ENCODE peak calls at places on chromosomes 12 and 14, in seven cellular contexts. One of them, this sample, is unnamed. For H3K9me3, the result is how much of the 10 kb centered on the place peaks cover.

GRCh38 chr12:6361834-6362233 is 13.5 kb downstream of the SCNN1A start:
- DNase-seq in CD4-positive, alpha-beta T cell: no peak
- DNase-seq in stomach: peak
- DNase-seq in CD8-positive, alpha-beta memory T cell: no peak
- DNase-seq in psoas muscle: no peak
- DNase-seq in left ventricle myocardium inferior: peak
- DNase-seq in IMR-90: no peak
- DNase-seq in this sample: peak

GRCh38 chr14:51677738-51678137 is 26.0 kb downstream of the FRMD6 start:
- DNase-seq in psoas muscle: no peak
- DNase-seq in CD8-positive, alpha-beta memory T cell: no peak
- DNase-seq in IMR-90: no peak
- DNase-seq in CD4-positive, alpha-beta T cell: no peak
- DNase-seq in stomach: no peak
- DNase-seq in left ventricle myocardium inferior: no peak
- DNase-seq in this sample: no peak

GRCh38 chr14:69629225-69630127 is 18.1 kb downstream of the SUSD6 start:
- DNase-seq in left ventricle myocardium inferior: no peak
- DNase-seq in psoas muscle: no peak
- DNase-seq in CD8-positive, alpha-beta memory T cell: no peak
- DNase-seq in CD4-positive, alpha-beta T cell: no peak
- DNase-seq in IMR-90: peak
- DNase-seq in stomach: no peak
- DNase-seq in this sample: no peak

GRCh38 chr12:120361506-120362208 is 7.3 kb downstream of the MSI1 start:
- DNase-seq in CD8-positive, alpha-beta memory T cell: no peak
- DNase-seq in left ventricle myocardium inferior: peak
- DNase-seq in CD4-positive, alpha-beta T cell: no peak
- DNase-seq in IMR-90: peak
- DNase-seq in stomach: peak
- DNase-seq in psoas muscle: peak
- DNase-seq in this sample: no peak

GRCh38 chr12:83893101-83893500 is 1019.5 kb downstream of the SLC6A15 start:
- DNase-seq in psoas muscle: no peak
- DNase-seq in left ventricle myocardium inferior: no peak
- DNase-seq in IMR-90: no peak
- DNase-seq in CD4-positive, alpha-beta T cell: no peak
- DNase-seq in CD8-positive, alpha-beta memory T cell: no peak
- DNase-seq in stomach: no peak
- DNase-seq in this sample: no peak

GRCh38 chr14:76271371-76271770 is 104.6 kb upstream of the ESRRB start:
- DNase-seq in stomach: no peak
- DNase-seq in CD4-positive, alpha-beta T cell: no peak
- DNase-seq in psoas muscle: no peak
- DNase-seq in CD8-positive, alpha-beta memory T cell: no peak
- DNase-seq in IMR-90: no peak
- DNase-seq in left ventricle myocardium inferior: no peak
- DNase-seq in this sample: no peak

GRCh38 chr12:120445911-120446909 is at the start of the genes GATC and TRIAP1:
- DNase-seq in CD8-positive, alpha-beta memory T cell: peak
- DNase-seq in CD4-positive, alpha-beta T cell: peak
- DNase-seq in stomach: peak
- DNase-seq in IMR-90: peak
- DNase-seq in psoas muscle: peak
- DNase-seq in left ventricle myocardium inferior: peak
- DNase-seq in this sample: peak

GRCh38 chr14:100536141-100536540 is 51.1 kb downstream of the BEGAIN start:
- DNase-seq in CD8-positive, alpha-beta memory T cell: no peak
- DNase-seq in IMR-90: no peak
- DNase-seq in CD4-positive, alpha-beta T cell: no peak
- DNase-seq in left ventricle myocardium inferior: peak
- DNase-seq in psoas muscle: no peak
- DNase-seq in stomach: no peak
- DNase-seq in this sample: no peak

GRCh38 chr12:115398311-115398781 is 714.4 kb upstream of the TBX3 start:
- DNase-seq in CD4-positive, alpha-beta T cell: no peak
- DNase-seq in left ventricle myocardium inferior: no peak
- DNase-seq in IMR-90: no peak
- DNase-seq in CD8-positive, alpha-beta memory T cell: no peak
- DNase-seq in psoas muscle: no peak
- DNase-seq in stomach: no peak
- DNase-seq in this sample: peak

GRCh38 chr14:106459971-106460730 is 933.8 kb downstream of the TMEM121 start:
- DNase-seq in IMR-90: no peak
- DNase-seq in stomach: no peak
- DNase-seq in CD8-positive, alpha-beta memory T cell: peak
- DNase-seq in CD4-positive, alpha-beta T cell: peak
- DNase-seq in psoas muscle: no peak
- DNase-seq in left ventricle myocardium inferior: no peak
- DNase-seq in this sample: peak

GRCh38 chr12:19203013-19203412 is 73.5 kb downstream of the PLEKHA5 start:
- DNase-seq in stomach: no peak
- DNase-seq in CD8-positive, alpha-beta memory T cell: no peak
- DNase-seq in CD4-positive, alpha-beta T cell: no peak
- DNase-seq in psoas muscle: no peak
- DNase-seq in IMR-90: no peak
- DNase-seq in left ventricle myocardium inferior: no peak
- DNase-seq in this sample: no peak

GRCh38 chr12:66405395-66405794 is 103.1 kb downstream of the HELB start:
- DNase-seq in left ventricle myocardium inferior: no peak
- DNase-seq in IMR-90: peak
- DNase-seq in stomach: no peak
- DNase-seq in psoas muscle: no peak
- DNase-seq in CD8-positive, alpha-beta memory T cell: no peak
- DNase-seq in CD4-positive, alpha-beta T cell: no peak
- DNase-seq in this sample: no peak

GRCh38 chr12:12872139-12872933 is 19.0 kb upstream of the GPRC5A start:
- DNase-seq in left ventricle myocardium inferior: no peak
- DNase-seq in CD8-positive, alpha-beta memory T cell: no peak
- DNase-seq in stomach: peak
- DNase-seq in IMR-90: peak
- DNase-seq in CD4-positive, alpha-beta T cell: no peak
- DNase-seq in psoas muscle: no peak
- DNase-seq in this sample: peak

GRCh38 chr12:18145924-18146323 is 55.9 kb upstream of the RERGL start:
- DNase-seq in IMR-90: no peak
- DNase-seq in CD4-positive, alpha-beta T cell: no peak
- DNase-seq in psoas muscle: no peak
- DNase-seq in CD8-positive, alpha-beta memory T cell: no peak
- DNase-seq in stomach: no peak
- DNase-seq in left ventricle myocardium inferior: no peak
- DNase-seq in this sample: no peak

GRCh38 chr12:86256169-86256568 is at the start of gene MGAT4C:
- DNase-seq in CD4-positive, alpha-beta T cell: no peak
- DNase-seq in stomach: no peak
- DNase-seq in IMR-90: no peak
- DNase-seq in CD8-positive, alpha-beta memory T cell: no peak
- DNase-seq in psoas muscle: no peak
- DNase-seq in left ventricle myocardium inferior: no peak
- DNase-seq in this sample: no peak

GRCh38 chr12:2264622-2265306 is 212.0 kb downstream of the CACNA1C start:
- DNase-seq in psoas muscle: peak
- DNase-seq in CD8-positive, alpha-beta memory T cell: no peak
- DNase-seq in CD4-positive, alpha-beta T cell: no peak
- DNase-seq in stomach: no peak
- DNase-seq in IMR-90: peak
- DNase-seq in left ventricle myocardium inferior: no peak
- DNase-seq in this sample: no peak

GRCh38 chr12:124800506-124800905 is 63.2 kb downstream of the SCARB1 start:
- DNase-seq in left ventricle myocardium inferior: no peak
- DNase-seq in CD4-positive, alpha-beta T cell: no peak
- DNase-seq in psoas muscle: no peak
- DNase-seq in CD8-positive, alpha-beta memory T cell: no peak
- DNase-seq in stomach: no peak
- DNase-seq in IMR-90: no peak
- DNase-seq in this sample: no peak

GRCh38 chr14:101988377-101988776 is 24.0 kb downstream of the DYNC1H1 start:
- DNase-seq in CD8-positive, alpha-beta memory T cell: no peak
- DNase-seq in IMR-90: no peak
- DNase-seq in CD4-positive, alpha-beta T cell: no peak
- DNase-seq in stomach: no peak
- DNase-seq in left ventricle myocardium inferior: no peak
- DNase-seq in psoas muscle: no peak
- DNase-seq in this sample: no peak

GRCh38 chr14:70289138-70289537 is 70.3 kb downstream of the COX16 start:
- DNase-seq in stomach: no peak
- DNase-seq in IMR-90: no peak
- DNase-seq in CD4-positive, alpha-beta T cell: no peak
- DNase-seq in psoas muscle: no peak
- DNase-seq in CD8-positive, alpha-beta memory T cell: no peak
- DNase-seq in left ventricle myocardium inferior: no peak
- DNase-seq in this sample: no peak

GRCh38 chr12:120167529-120168095 is 26.9 kb downstream of the GCN1 start:
- DNase-seq in psoas muscle: no peak
- DNase-seq in IMR-90: no peak
- DNase-seq in left ventricle myocardium inferior: no peak
- DNase-seq in CD4-positive, alpha-beta T cell: no peak
- DNase-seq in CD8-positive, alpha-beta memory T cell: no peak
- DNase-seq in stomach: no peak
- DNase-seq in this sample: no peak

GRCh38 chr12:95262808-95263207 is 45.2 kb downstream of the VEZT start:
- DNase-seq in psoas muscle: no peak
- DNase-seq in CD4-positive, alpha-beta T cell: no peak
- DNase-seq in stomach: no peak
- DNase-seq in IMR-90: peak
- DNase-seq in left ventricle myocardium inferior: no peak
- DNase-seq in CD8-positive, alpha-beta memory T cell: no peak
- DNase-seq in this sample: no peak

GRCh38 chr12:104835317-104835716 is 122.8 kb downstream of the SLC41A2 start:
- DNase-seq in stomach: no peak
- DNase-seq in CD8-positive, alpha-beta memory T cell: no peak
- DNase-seq in left ventricle myocardium inferior: no peak
- DNase-seq in IMR-90: no peak
- DNase-seq in psoas muscle: no peak
- DNase-seq in CD4-positive, alpha-beta T cell: no peak
- DNase-seq in this sample: no peak

GRCh38 chr14:62156052-62156451 is 393.8 kb downstream of the SNAPC1 start:
- DNase-seq in stomach: no peak
- DNase-seq in left ventricle myocardium inferior: no peak
- DNase-seq in CD4-positive, alpha-beta T cell: no peak
- DNase-seq in CD8-positive, alpha-beta memory T cell: no peak
- DNase-seq in psoas muscle: no peak
- DNase-seq in IMR-90: no peak
- DNase-seq in this sample: no peak

GRCh38 chr12:104691661-104692334 is 235.1 kb downstream of the CHST11 start:
- DNase-seq in left ventricle myocardium inferior: no peak
- DNase-seq in stomach: no peak
- DNase-seq in CD8-positive, alpha-beta memory T cell: peak
- DNase-seq in CD4-positive, alpha-beta T cell: no peak
- DNase-seq in IMR-90: no peak
- DNase-seq in psoas muscle: no peak
- DNase-seq in this sample: no peak

GRCh38 chr12:131559517-131560516 is 151.1 kb upstream of the SFSWAP start:
- DNase-seq in psoas muscle: no peak
- DNase-seq in CD4-positive, alpha-beta T cell: no peak
- DNase-seq in CD8-positive, alpha-beta memory T cell: no peak
- DNase-seq in left ventricle myocardium inferior: no peak
- DNase-seq in IMR-90: no peak
- DNase-seq in stomach: no peak
- DNase-seq in this sample: no peak
- H3K9me3 ChIP-seq in psoas muscle: under half
- H3K9me3 ChIP-seq in CD4-positive, alpha-beta T cell: under half
- H3K9me3 ChIP-seq in CD8-positive, alpha-beta memory T cell: under half
- H3K9me3 ChIP-seq in left ventricle myocardium inferior: under half
- H3K9me3 ChIP-seq in IMR-90: under half
- H3K9me3 ChIP-seq in stomach: under half
- H3K9me3 ChIP-seq in this sample: under half

DNA sequence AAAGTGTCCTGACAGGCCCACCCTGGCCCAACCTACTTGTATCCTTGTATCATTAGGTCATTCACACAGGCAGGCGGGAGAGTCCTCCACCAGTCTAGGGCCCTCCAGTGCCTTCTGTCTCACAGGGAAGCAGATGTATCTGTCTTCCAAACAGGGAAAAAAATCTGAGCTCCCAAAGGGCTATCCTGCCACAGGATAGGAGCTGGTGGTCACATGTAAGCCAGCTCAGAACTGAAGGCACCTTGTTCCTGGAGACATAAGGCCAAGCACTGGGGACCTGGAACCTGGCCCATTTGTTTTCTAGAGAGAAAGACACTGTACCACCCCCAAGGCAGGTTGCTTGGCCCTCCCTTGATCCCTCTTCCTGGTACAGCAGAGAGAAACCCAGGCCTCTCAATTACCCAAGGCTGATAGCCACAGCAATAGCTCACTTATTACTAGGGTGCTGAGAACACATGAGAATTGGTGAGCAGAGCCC is 19.4 kb upstream of the PLEKHH1 start:
- DNase-seq in CD4-positive, alpha-beta T cell: no peak
- DNase-seq in left ventricle myocardium inferior: no peak
- DNase-seq in CD8-positive, alpha-beta memory T cell: no peak
- DNase-seq in psoas muscle: no peak
- DNase-seq in stomach: no peak
- DNase-seq in IMR-90: no peak
- DNase-seq in this sample: peak
- H3K9me3 ChIP-seq in CD4-positive, alpha-beta T cell: under half
- H3K9me3 ChIP-seq in left ventricle myocardium inferior: under half
- H3K9me3 ChIP-seq in CD8-positive, alpha-beta memory T cell: under half
- H3K9me3 ChIP-seq in psoas muscle: under half
- H3K9me3 ChIP-seq in stomach: under half
- H3K9me3 ChIP-seq in IMR-90: under half
- H3K9me3 ChIP-seq in this sample: under half

GRCh38 chr12:24822121-24822899 is 126.6 kb downstream of the BCAT1 start:
- DNase-seq in CD4-positive, alpha-beta T cell: no peak
- DNase-seq in IMR-90: peak
- DNase-seq in CD8-positive, alpha-beta memory T cell: no peak
- DNase-seq in left ventricle myocardium inferior: no peak
- DNase-seq in stomach: no peak
- DNase-seq in psoas muscle: no peak
- DNase-seq in this sample: no peak
- H3K9me3 ChIP-seq in CD4-positive, alpha-beta T cell: under half
- H3K9me3 ChIP-seq in IMR-90: under half
- H3K9me3 ChIP-seq in CD8-positive, alpha-beta memory T cell: under half
- H3K9me3 ChIP-seq in left ventricle myocardium inferior: under half
- H3K9me3 ChIP-seq in stomach: under half
- H3K9me3 ChIP-seq in psoas muscle: under half
- H3K9me3 ChIP-seq in this sample: under half

GRCh38 chr12:34048714-34049113 is 26.4 kb downstream of the ALG10 start:
- DNase-seq in IMR-90: no peak
- DNase-seq in psoas muscle: no peak
- DNase-seq in left ventricle myocardium inferior: no peak
- DNase-seq in CD8-positive, alpha-beta memory T cell: no peak
- DNase-seq in CD4-positive, alpha-beta T cell: no peak
- DNase-seq in stomach: no peak
- DNase-seq in this sample: no peak

GRCh38 chr12:34046570-34046969 is 24.3 kb downstream of the ALG10 start:
- DNase-seq in psoas muscle: no peak
- DNase-seq in CD4-positive, alpha-beta T cell: no peak
- DNase-seq in CD8-positive, alpha-beta memory T cell: no peak
- DNase-seq in stomach: no peak
- DNase-seq in IMR-90: no peak
- DNase-seq in left ventricle myocardium inferior: no peak
- DNase-seq in this sample: no peak

DNA sequence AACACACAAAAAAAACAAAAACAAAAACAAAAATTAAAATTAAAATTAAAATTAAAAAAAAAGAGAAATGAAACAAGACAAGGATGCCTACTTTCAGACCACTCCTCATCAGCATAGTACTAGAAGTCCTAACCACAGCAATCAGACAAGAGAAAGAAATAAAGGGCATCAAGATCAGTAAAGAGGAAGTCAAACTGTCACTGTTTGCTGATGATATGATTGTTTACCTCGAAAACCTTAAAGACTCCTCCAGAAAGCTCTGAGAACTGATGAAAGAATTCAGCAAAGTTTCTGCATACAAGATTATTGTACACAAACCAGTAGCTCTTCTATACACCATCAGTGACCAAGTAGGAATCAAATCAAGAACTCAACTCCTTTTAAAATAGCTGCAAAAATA is 29.2 kb downstream of the ALG10 start:
- DNase-seq in CD8-positive, alpha-beta memory T cell: no peak
- DNase-seq in IMR-90: no peak
- DNase-seq in left ventricle myocardium inferior: no peak
- DNase-seq in psoas muscle: no peak
- DNase-seq in CD4-positive, alpha-beta T cell: no peak
- DNase-seq in stomach: no peak
- DNase-seq in this sample: no peak
- H3K9me3 ChIP-seq in CD8-positive, alpha-beta memory T cell: under half
- H3K9me3 ChIP-seq in IMR-90: under half
- H3K9me3 ChIP-seq in left ventricle myocardium inferior: under half
- H3K9me3 ChIP-seq in psoas muscle: under half
- H3K9me3 ChIP-seq in CD4-positive, alpha-beta T cell: under half
- H3K9me3 ChIP-seq in stomach: under half
- H3K9me3 ChIP-seq in this sample: under half

This sample was measured in mucosa of descending colon.